ENCODE peak calls at places on chromosomes 3 and 15, in five cellular contexts. D is Kasumi-1; R is stimulated activated CD4-positive, alpha-beta T cell treated with anti-CD3 and anti-CD28 coated beads, Interleukin-12 subunit alpha, Interleukin-12 subunit beta, amount 100 ng/mL, for 48 hours; C is naive thymus-derived CD4-positive, alpha-beta T cell; W is Karpas-422. L is an unnamed sample.

GRCh38 chr3:156300929-156301806 is 180.8 kb downstream of the KCNAB1 start:
- DNase-seq in W (no peak), C (no peak), R (no peak), D (peak), L (no peak)

GRCh38 chr15:68821898-68822380 is 1.2 kb upstream of the ANP32A start:
- DNase-seq in C (no peak), D (peak), R (no peak), W (peak), L (no peak)

GRCh38 chr3:56233742-56234141 is 234.5 kb downstream of the ERC2 start:
- DNase-seq in R (no peak), W (no peak), C (no peak), D (no peak), L (no peak)

GRCh38 chr3:32026583-32026982 is 45.0 kb downstream of the ZNF860 start:
- DNase-seq in D (peak), R (no peak), C (no peak), W (peak), L (no peak)

GRCh38 chr3:151166161-151166560 is 36.9 kb downstream of the GPR171 start:
- DNase-seq in C (no peak), W (peak), D (peak), R (no peak), L (no peak)

GRCh38 chr15:60795889-60796288 is 316.9 kb upstream of the ICE2 start:
- DNase-seq in R (no peak), C (no peak), D (no peak), W (peak), L (no peak)

GRCh38 chr3:185397676-185398075 is 34.7 kb downstream of the MAP3K13 start:
- DNase-seq in R (no peak), D (no peak), W (no peak), C (no peak), L (no peak)

GRCh38 chr15:100708916-100709315 is 106.5 kb downstream of the ASB7 start:
- DNase-seq in W (no peak), C (no peak), R (no peak), D (no peak), L (no peak)

GRCh38 chr15:41564286-41564959 is 5.4 kb downstream of the TYRO3 start:
- DNase-seq in R (no peak), D (no peak), C (no peak), W (no peak), L (no peak)

GRCh38 chr15:51366071-51366470 is 24.6 kb downstream of the GLDN start:
- DNase-seq in R (no peak), D (no peak), W (no peak), C (no peak), L (no peak)

GRCh38 chr3:43866529-43867353 is 176.0 kb downstream of the ABHD5 start:
- DNase-seq in D (no peak), R (no peak), W (no peak), C (no peak), L (no peak)

GRCh38 chr3:9932843-9933560 is 632 bp upstream of the CRELD1 start:
- DNase-seq in D (peak), C (peak), R (peak), W (peak), L (peak)

GRCh38 chr15:65902373-65902772 is 33.1 kb downstream of the RAB11A start:
- DNase-seq in C (no peak), W (peak), D (peak), R (no peak), L (no peak)

GRCh38 chr3:48601622-48601994 is 6.5 kb upstream of the COL7A1 start:
- DNase-seq in C (no peak), D (no peak), W (no peak), R (no peak), L (no peak)

GRCh38 chr15:69031013-69032001 is 16.8 kb downstream of the NOX5 start:
- DNase-seq in D (no peak), W (no peak), C (peak), R (no peak), L (no peak)

GRCh38 chr15:29920515-29920914 is 98.2 kb upstream of the TJP1 start:
- DNase-seq in D (no peak), R (no peak), W (no peak), C (no peak), L (no peak)

GRCh38 chr15:65184305-65184943 is 718 bp downstream of the CLPX start:
- DNase-seq in W (peak), R (peak), C (peak), D (peak), L (peak)

GRCh38 chr15:45224596-45225217 is 27.3 kb upstream of the SLC28A2 start:
- DNase-seq in R (no peak), C (no peak), W (no peak), D (no peak), L (no peak)

GRCh38 chr3:14900881-14901873 is 46.2 kb upstream of the NR2C2 start:
- DNase-seq in W (no peak), R (no peak), D (no peak), C (no peak), L (no peak)